ENCODE peak calls at places on chromosome 5, in six cellular contexts. U is HEK293T, E is frontal cortex, H is NT2/D1, N is occipital lobe, B is kidney tubule cell. L is an unnamed sample.

GRCh38 chr5:72498284-72498683 is 8.9 kb downstream of the ZNF366 start:
- DNase-seq in U (no peak), E (no peak), H (no peak), N (no peak), B (peak; percentile 10), L (peak; percentile 63)

GRCh38 chr5:63401434-63402046 is 560.7 kb downstream of the HTR1A start:
- DNase-seq in U (peak; percentile 39), E (no peak), H (peak; percentile 38), N (peak; percentile 8), B (peak; percentile 70), L (peak; percentile 45)

GRCh38 chr5:125890387-125890955 is 532.7 kb upstream of the GRAMD2B start:
- DNase-seq in U (no peak), E (no peak), H (no peak), N (no peak), B (no peak), L (peak; percentile 17)

GRCh38 chr5:133120156-133120750 is 68.4 kb downstream of the HSPA4 start:
- DNase-seq in U (no peak), E (no peak), H (no peak), N (no peak), B (no peak), L (no peak)

GRCh38 chr5:7207979-7208378 is 188.0 kb upstream of the ADCY2 start:
- DNase-seq in U (no peak), E (no peak), H (no peak), N (no peak), B (no peak), L (no peak)

GRCh38 chr5:74136276-74136675 is 504.3 kb downstream of the ENC1 start:
- DNase-seq in U (no peak), E (no peak), H (no peak), N (no peak), B (no peak), L (no peak)

GRCh38 chr5:178326054-178326715 is 93.6 kb upstream of the PHYKPL start:
- DNase-seq in U (no peak), E (no peak), H (no peak), N (no peak), B (no peak), L (peak; percentile 54)

GRCh38 chr5:54883374-54884194 is 101.8 kb downstream of the ESM1 start:
- DNase-seq in U (no peak), E (no peak), H (no peak), N (no peak), B (peak; percentile 68), L (peak; percentile 50)

GRCh38 chr5:53037141-53037859 is 48.1 kb downstream of the ITGA2 start:
- DNase-seq in U (no peak), E (no peak), H (no peak), N (no peak), B (peak; percentile 93), L (peak; percentile 86)

GRCh38 chr5:39943811-39944210 is 519.0 kb upstream of the DAB2 start:
- DNase-seq in U (no peak), E (no peak), H (no peak), N (no peak), B (no peak), L (no peak)

GRCh38 chr5:140214831-140215230 is 39.8 kb downstream of the CYSTM1 start:
- DNase-seq in U (no peak), E (no peak), H (no peak), N (no peak), B (peak; percentile 61), L (peak; percentile 23)

GRCh38 chr5:134114886-134115805 is 665 bp downstream of the TCF7 start:
- DNase-seq in U (peak; percentile 27), E (no peak), H (no peak), N (no peak), B (peak; percentile 22), L (no peak)

GRCh38 chr5:122906768-122907167 is 61.4 kb downstream of the SNX24 start:
- DNase-seq in U (no peak), E (no peak), H (no peak), N (no peak), B (peak; percentile 39), L (peak; percentile 16)

GRCh38 chr5:93070938-93071337 is 510.1 kb downstream of the NR2F1-AS1 start:
- DNase-seq in U (no peak), E (no peak), H (no peak), N (no peak), B (no peak), L (no peak)

GRCh38 chr5:171492781-171493180 is 73.3 kb downstream of the FGF18 start:
- DNase-seq in U (peak; percentile 64), E (no peak), H (no peak), N (no peak), B (no peak), L (no peak)

GRCh38 chr5:18113724-18114123 is 479.5 kb downstream of the TAF11L14 start:
- DNase-seq in U (no peak), E (no peak), H (no peak), N (no peak), B (no peak), L (no peak)

GRCh38 chr5:74766348-74766886 is 500 bp downstream of the GFM2 start:
- DNase-seq in U (peak; percentile 29), E (no peak), H (no peak), N (no peak), B (no peak), L (peak; percentile 75)

GRCh38 chr5:150261231-150261630 is 28.3 kb downstream of the CAMK2A start:
- DNase-seq in U (no peak), E (no peak), H (no peak), N (no peak), B (peak; percentile 81), L (peak; percentile 28)

GRCh38 chr5:142797420-142797819 is 27.2 kb downstream of the ARHGAP26 start:
- DNase-seq in U (no peak), E (no peak), H (no peak), N (no peak), B (no peak), L (no peak)

GRCh38 chr5:156947933-156948332 is 15.1 kb downstream of the TIMD4 start:
- DNase-seq in U (no peak), E (no peak), H (no peak), N (no peak), B (no peak), L (no peak)

GRCh38 chr5:95923918-95924559 is 37.6 kb downstream of the ELL2 start:
- DNase-seq in U (no peak), E (no peak), H (no peak), N (no peak), B (no peak), L (no peak)

GRCh38 chr5:135193213-135194125 is 159.4 kb upstream of the PITX1 start:
- DNase-seq in U (no peak), E (no peak), H (no peak), N (no peak), B (peak; percentile 35), L (peak; percentile 65)

GRCh38 chr5:106940986-106941385 is 729.8 kb downstream of the EFNA5 start:
- DNase-seq in U (no peak), E (no peak), H (no peak), N (no peak), B (peak; percentile 62), L (no peak)

GRCh38 chr5:61675015-61675692 is 343.1 kb downstream of the ZSWIM6 start:
- DNase-seq in U (no peak), E (peak; percentile 34), H (peak; percentile 18), N (peak; percentile 29), B (no peak), L (no peak)

GRCh38 chr5:34791761-34792244 is 47.2 kb upstream of the TTC23L start:
- DNase-seq in U (no peak), E (no peak), H (no peak), N (no peak), B (peak; percentile 17), L (peak; percentile 91)

GRCh38 chr5:123422433-123423277 is 548 bp downstream of the CEP120 start:
- DNase-seq in U (peak; percentile 17), E (peak; percentile 26), H (no peak), N (peak; percentile 42), B (peak; percentile 42), L (peak; percentile 46)

GRCh38 chr5:15260347-15261278 is 239.4 kb upstream of the FBXL7 start:
- DNase-seq in U (no peak), E (no peak), H (no peak), N (no peak), B (peak; percentile 9), L (no peak)

GRCh38 chr5:78108564-78108963 is 185.9 kb downstream of the AP3B1 start:
- DNase-seq in U (no peak), E (no peak), H (no peak), N (no peak), B (no peak), L (no peak)

GRCh38 chr5:177336603-177337494 is 14.6 kb downstream of the LMAN2 start:
- DNase-seq in U (no peak), E (no peak), H (no peak), N (no peak), B (no peak), L (no peak)

GRCh38 chr5:14414615-14415515 is 166.7 kb upstream of the OTULINL start:
- DNase-seq in U (no peak), E (no peak), H (no peak), N (no peak), B (no peak), L (no peak)